ENCODE peak calls at places on chromosomes 2 and 18, in eight cellular contexts. I is GM10248, B is cardiac fibroblast, C is spleen, T is sigmoid colon, D is tibial artery, W is H9, F is GM20000. Q is an unnamed sample.

GRCh38 chr2:96899084-96899735 is 29.3 kb upstream of the SEMA4C start:
- DNase-seq in I (no peak), B (no peak), C (no peak), T (no peak), D (no peak), W (no peak), F (no peak), Q (no peak)

GRCh38 chr2:150127995-150128394 is 359.5 kb downstream of the RND3 start:
- DNase-seq in I (no peak), B (peak; percentile 62), C (no peak), T (no peak), D (no peak), W (no peak), F (no peak), Q (no peak)

GRCh38 chr18:38081516-38081915 is 515.9 kb upstream of the CELF4 start:
- DNase-seq in I (no peak), B (no peak), C (no peak), T (no peak), D (no peak), W (no peak), F (no peak), Q (no peak)

GRCh38 chr18:31399336-31400032 is 22.9 kb downstream of the DSG4 start:
- DNase-seq in I (no peak), B (no peak), C (no peak), T (no peak), D (no peak), W (no peak), F (no peak), Q (no peak)

GRCh38 chr2:4139711-4140110 is 436.3 kb downstream of the DCDC2C start:
- DNase-seq in I (no peak), B (no peak), C (no peak), T (no peak), D (no peak), W (no peak), F (no peak), Q (no peak)

GRCh38 chr18:47627030-47627429 is 303.4 kb downstream of the SMAD2 start:
- DNase-seq in I (no peak), B (no peak), C (no peak), T (no peak), D (no peak), W (no peak), F (no peak), Q (no peak)

GRCh38 chr2:11995381-11995947 is 249.0 kb downstream of the LPIN1 start:
- DNase-seq in I (no peak), B (peak; percentile 49), C (no peak), T (no peak), D (no peak), W (no peak), F (no peak), Q (no peak)

GRCh38 chr18:76619342-76620315 is 124.6 kb upstream of the ZNF516 start:
- DNase-seq in I (no peak), B (peak; percentile 78), C (peak; percentile 82), T (peak; percentile 86), D (peak; percentile 74), W (peak; percentile 81), F (no peak), Q (no peak)

GRCh38 chr18:42730272-42730671 is 385.2 kb downstream of the RIT2 start:
- DNase-seq in I (no peak), B (peak; percentile 10), C (no peak), T (no peak), D (no peak), W (no peak), F (no peak), Q (no peak)

GRCh38 chr18:657311-657997 is at the start of gene TYMS:
- DNase-seq in I (peak; percentile 74), B (peak; percentile 47), C (peak; percentile 82), T (no peak), D (no peak), W (peak; percentile 76), F (peak; percentile 79), Q (peak; percentile 32)

GRCh38 chr2:43305006-43305405 is 78.6 kb upstream of the ZFP36L2 start:
- DNase-seq in I (no peak), B (peak; percentile 94), C (no peak), T (peak; percentile 77), D (no peak), W (no peak), F (no peak), Q (no peak)

GRCh38 chr2:168494190-168494711 is 38.2 kb downstream of the CERS6 start:
- DNase-seq in I (no peak), B (no peak), C (no peak), T (no peak), D (no peak), W (peak; percentile 54), F (no peak), Q (no peak)

GRCh38 chr18:67402543-67402942 is 114.0 kb downstream of the DSEL start:
- DNase-seq in I (no peak), B (peak; percentile 74), C (no peak), T (no peak), D (no peak), W (no peak), F (no peak), Q (no peak)

GRCh38 chr2:221677688-221678087 is 105.6 kb upstream of the EPHA4 start:
- DNase-seq in I (no peak), B (no peak), C (no peak), T (no peak), D (no peak), W (no peak), F (no peak), Q (no peak)

GRCh38 chr2:182559623-182560022 is 132.8 kb upstream of the PDE1A start:
- DNase-seq in I (no peak), B (no peak), C (no peak), T (no peak), D (no peak), W (no peak), F (no peak), Q (no peak)

GRCh38 chr2:191013876-191014652 is at the start of gene STAT1:
- DNase-seq in I (peak; percentile 97), B (peak; percentile 96), C (peak; percentile 97), T (peak; percentile 96), D (peak; percentile 95), W (peak; percentile 95), F (peak; percentile 97), Q (peak; percentile 98)

GRCh38 chr2:187500585-187501359 is 52.7 kb upstream of the CALCRL start:
- DNase-seq in I (no peak), B (peak; percentile 73), C (no peak), T (no peak), D (no peak), W (peak; percentile 35), F (no peak), Q (no peak)

DNA sequence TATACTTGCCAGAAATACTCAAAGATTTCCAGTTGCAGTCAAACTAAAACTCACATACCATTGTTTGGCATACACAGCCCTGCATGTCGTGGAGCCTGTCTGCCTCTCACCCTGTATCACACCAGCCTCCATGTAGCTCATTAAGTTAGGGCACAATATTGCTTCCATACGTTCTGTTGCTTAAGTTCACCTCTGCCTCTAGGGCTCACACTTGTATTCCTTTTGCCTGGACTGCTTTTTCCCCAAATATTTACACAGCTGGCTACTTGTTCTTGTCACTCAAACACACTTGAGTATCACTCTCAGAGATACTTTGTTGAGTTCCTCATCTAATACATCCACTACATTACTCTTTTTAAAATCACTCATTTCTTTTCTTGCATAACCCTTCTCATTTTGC is 83.1 kb downstream of the PTH2R start:
- DNase-seq in I (no peak), B (no peak), C (no peak), T (no peak), D (no peak), W (no peak), F (no peak), Q (no peak)
- TF ChIP-seq CTCF in I (no peak), B (no peak), C (no peak), T (no peak), D (no peak), W (no peak), F (no peak), Q (no peak)

GRCh38 chr2:122447237-122447636 is 691.8 kb downstream of the TSN start:
- DNase-seq in I (no peak), B (no peak), C (no peak), T (no peak), D (no peak), W (no peak), F (no peak), Q (no peak)

GRCh38 chr2:122451697-122452096 is 696.2 kb downstream of the TSN start:
- DNase-seq in I (no peak), B (no peak), C (no peak), T (no peak), D (no peak), W (no peak), F (no peak), Q (no peak)

GRCh38 chr2:122446761-122447160 is 691.3 kb downstream of the TSN start:
- DNase-seq in I (no peak), B (no peak), C (no peak), T (no peak), D (no peak), W (no peak), F (no peak), Q (no peak)

GRCh38 chr2:122451040-122451439 is 695.6 kb downstream of the TSN start:
- DNase-seq in I (peak; percentile 8), B (peak; percentile 59), C (no peak), T (no peak), D (no peak), W (peak; percentile 34), F (peak; percentile 7), Q (no peak)
- TF ChIP-seq CTCF in I (peak; percentile 46), B (peak; percentile 69), C (peak; percentile 40), T (no peak), D (no peak), W (peak; percentile 65), F (no peak), Q (no peak)

DNA sequence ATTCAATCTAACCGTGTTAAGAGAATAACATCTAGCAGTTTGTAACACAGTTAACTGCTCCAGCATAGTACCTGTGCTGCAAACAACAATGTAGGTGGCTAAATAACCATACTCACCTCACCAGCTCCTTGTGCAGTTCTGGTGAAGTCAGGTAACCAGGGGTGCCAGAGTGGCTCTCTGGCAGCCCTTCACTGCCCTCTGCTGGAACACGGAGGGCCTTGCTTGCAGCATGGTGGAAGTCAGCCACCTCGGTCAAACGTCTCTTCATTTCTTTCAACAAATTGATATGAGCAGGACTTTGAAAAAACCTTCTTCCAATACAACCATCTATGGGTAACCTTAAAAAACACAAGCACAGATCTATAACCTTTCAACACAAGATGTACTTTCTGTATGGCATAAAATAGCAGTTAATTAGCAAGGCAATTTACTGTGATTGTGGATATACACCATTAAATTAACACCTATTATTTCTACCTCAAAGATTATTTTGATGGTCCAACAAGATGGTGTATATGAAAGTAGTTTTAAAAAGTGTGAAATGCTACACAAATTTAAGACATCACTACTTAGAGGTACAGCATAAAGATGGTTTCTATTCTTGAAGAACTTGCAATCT is 56.6 kb downstream of the EPG5 start:
- DNase-seq in I (peak; percentile 66), B (peak; percentile 59), C (peak; percentile 87), T (no peak), D (no peak), W (peak; percentile 69), F (peak; percentile 59), Q (peak; percentile 23)
- TF ChIP-seq CTCF in I (peak; percentile 69), B (peak; percentile 91), C (peak; percentile 69), T (peak; percentile 41), D (peak; percentile 68), W (peak; percentile 93), F (peak; percentile 49), Q (peak; percentile 42)

DNA sequence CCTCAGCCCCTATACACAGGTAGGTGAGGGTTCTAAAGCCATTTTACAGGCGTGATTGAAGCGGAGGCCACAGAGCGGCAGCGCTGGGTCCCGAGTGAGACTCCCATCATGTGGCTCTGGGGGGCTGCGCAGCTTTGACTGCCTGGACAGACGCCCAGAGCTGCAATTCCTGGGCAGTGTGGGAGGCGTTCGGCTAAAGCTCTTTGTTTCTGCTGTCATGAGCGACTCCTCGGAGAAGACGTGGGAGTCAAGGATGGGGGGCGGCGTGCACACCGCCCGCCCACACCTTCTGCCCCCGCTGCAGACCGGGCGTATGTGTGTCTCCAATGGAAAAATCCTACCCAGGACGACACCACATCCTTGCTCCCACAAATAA is 867 bp upstream of the LBH start:
- DNase-seq in I (no peak), B (peak; percentile 77), C (peak; percentile 87), T (peak; percentile 71), D (no peak), W (peak; percentile 43), F (no peak), Q (no peak)
- TF ChIP-seq CTCF in I (no peak), B (no peak), C (no peak), T (no peak), D (no peak), W (peak; percentile 11), F (no peak), Q (no peak)